ENCODE peak calls at places on chromosomes 7 and 10, in nine cellular contexts. S, I, N, O, L, X, K, U and R are unnamed samples.

GRCh38 chr7:106402898-106403297 is 118.1 kb upstream of the NAMPT start:
- DNase-seq in S (no peak), I (no peak), N (no peak), O (no peak), L (no peak), X (no peak), K (no peak), U (no peak), R (no peak)

GRCh38 chr10:24249829-24250415 is 41.0 kb downstream of the KIAA1217 start:
- DNase-seq in S (no peak), I (no peak), N (no peak), O (no peak), L (no peak), X (no peak), K (no peak), U (no peak), R (no peak)

GRCh38 chr7:128166603-128167315 is 74.3 kb upstream of the LEP start:
- DNase-seq in S (peak; percentile 29), I (no peak), N (peak; percentile 52), O (peak; percentile 31), L (peak; percentile 22), X (peak; percentile 21), K (no peak), U (peak; percentile 83), R (peak; percentile 7)

GRCh38 chr10:106242301-106242700 is 922.2 kb downstream of the SORCS1 start:
- DNase-seq in S (no peak), I (no peak), N (no peak), O (no peak), L (no peak), X (no peak), K (no peak), U (no peak), R (no peak)

GRCh38 chr10:69696073-69696731 is 66.2 kb downstream of the FAM241B start:
- DNase-seq in S (no peak), I (no peak), N (no peak), O (no peak), L (peak; percentile 96), X (no peak), K (no peak), U (peak; percentile 76), R (no peak)

GRCh38 chr10:1551636-1552338 is 185.5 kb downstream of the ADARB2 start:
- DNase-seq in S (no peak), I (no peak), N (peak; percentile 19), O (no peak), L (no peak), X (no peak), K (no peak), U (peak; percentile 67), R (no peak)

GRCh38 chr10:80660736-80661135 is 123.0 kb downstream of the SH2D4B start:
- DNase-seq in S (no peak), I (no peak), N (no peak), O (no peak), L (no peak), X (no peak), K (no peak), U (no peak), R (no peak)

GRCh38 chr7:144019457-144019856 is 19.3 kb downstream of the OR6B1 start:
- DNase-seq in S (no peak), I (no peak), N (no peak), O (no peak), L (peak; percentile 94), X (no peak), K (no peak), U (no peak), R (no peak)

GRCh38 chr10:71748671-71749191 is 24.6 kb downstream of the VSIR start:
- DNase-seq in S (no peak), I (peak; percentile 71), N (no peak), O (no peak), L (no peak), X (peak; percentile 89), K (peak; percentile 57), U (peak; percentile 80), R (peak; percentile 74)

GRCh38 chr10:6204063-6204340 is 1.3 kb downstream of the PFKFB3 start:
- DNase-seq in S (peak; percentile 26), I (peak; percentile 41), N (no peak), O (peak; percentile 39), L (no peak), X (peak; percentile 59), K (peak; percentile 37), U (peak; percentile 87), R (peak; percentile 46)

GRCh38 chr10:118594392-118595063 is 920 bp downstream of the PRLHR start:
- DNase-seq in S (no peak), I (peak; percentile 8), N (no peak), O (peak; percentile 49), L (peak; percentile 24), X (peak; percentile 38), K (no peak), U (peak; percentile 96), R (no peak)

GRCh38 chr10:101193210-101193609 is 36.1 kb downstream of the LBX1 start:
- DNase-seq in S (no peak), I (no peak), N (no peak), O (no peak), L (no peak), X (no peak), K (no peak), U (no peak), R (no peak)

GRCh38 chr10:17640331-17640816 is 3.6 kb upstream of the STAM start:
- DNase-seq in S (no peak), I (no peak), N (no peak), O (no peak), L (no peak), X (no peak), K (no peak), U (no peak), R (no peak)

GRCh38 chr10:34464000-34464399 is 351.1 kb downstream of the PARD3 start:
- DNase-seq in S (no peak), I (no peak), N (no peak), O (no peak), L (peak; percentile 3), X (no peak), K (no peak), U (no peak), R (no peak)